ENCODE peak calls at places on chromosomes 13 and 19, in nine cellular contexts. F, T, A, B, P, U, W, K and D are unnamed samples.

GRCh38 chr13:29520671-29521070 is 74.8 kb downstream of the SLC7A1 start:
- DNase-seq in T (no peak), W (no peak), F (no peak), P (no peak), U (no peak), A (no peak), K (peak; percentile 73), B (no peak), D (peak; percentile 52)

GRCh38 chr19:32363632-32364031 is 18.2 kb downstream of the ZNF507 start:
- DNase-seq in U (no peak), B (no peak), W (no peak), K (no peak), F (no peak), T (no peak), P (no peak), A (no peak), D (no peak)

GRCh38 chr19:51524661-51525264 is 6.7 kb downstream of the SIGLEC6 start:
- DNase-seq in W (no peak), P (no peak), B (no peak), A (no peak), U (no peak), K (no peak), T (no peak), F (no peak), D (no peak)

GRCh38 chr19:28980236-28980868 is 232.6 kb downstream of the UQCRFS1 start:
- DNase-seq in U (no peak), B (no peak), P (no peak), T (no peak), F (no peak), W (no peak), A (no peak), K (no peak), D (no peak)

GRCh38 chr19:50427997-50428425 is 4.7 kb upstream of the MYBPC2 start:
- DNase-seq in T (peak; percentile 96), P (peak; percentile 96), F (peak; percentile 64), W (peak; percentile 86), A (peak; percentile 62), U (no peak), K (no peak), B (peak; percentile 85), D (peak; percentile 30)

GRCh38 chr13:36358352-36358751 is 12.2 kb upstream of the SPART start:
- DNase-seq in T (no peak), U (no peak), B (no peak), F (no peak), P (no peak), W (no peak), A (no peak), K (no peak), D (no peak)

GRCh38 chr13:69199664-69200063 is 908.0 kb upstream of the ATXN8OS start:
- DNase-seq in F (no peak), P (no peak), U (no peak), A (no peak), W (no peak), T (no peak), K (no peak), B (no peak), D (no peak)

GRCh38 chr19:58024661-58025060 is 9.2 kb upstream of the ZSCAN1 start:
- DNase-seq in P (no peak), W (no peak), A (no peak), T (no peak), U (no peak), F (no peak), K (no peak), B (no peak), D (no peak)

GRCh38 chr13:77521194-77521593 is 14.3 kb upstream of the SCEL start:
- DNase-seq in U (no peak), A (no peak), K (no peak), P (no peak), W (no peak), F (no peak), T (no peak), B (no peak), D (peak; percentile 97)

GRCh38 chr19:33293255-33294057 is 8.9 kb downstream of the CEBPA start:
- DNase-seq in T (peak; percentile 74), A (no peak), B (no peak), W (peak; percentile 46), F (no peak), U (no peak), K (peak; percentile 69), P (peak; percentile 71), D (peak; percentile 89)

GRCh38 chr13:65808061-65808460 is 1422.1 kb downstream of the PCDH9 start:
- DNase-seq in T (no peak), F (no peak), U (no peak), P (no peak), K (no peak), B (no peak), W (no peak), A (no peak), D (no peak)

GRCh38 chr13:76711515-76712182 is 174.6 kb downstream of the KCTD12 start:
- DNase-seq in K (peak; percentile 91), A (no peak), P (no peak), B (no peak), F (no peak), W (peak; percentile 15), U (no peak), T (peak; percentile 26), D (peak; percentile 44)

GRCh38 chr13:25571237-25571636 is 199.5 kb downstream of the ATP8A2 start:
- DNase-seq in T (no peak), K (no peak), P (no peak), U (no peak), F (no peak), W (no peak), B (no peak), A (no peak), D (no peak)
- TF ChIP-seq CTCF in T (no peak), K (no peak), P (no peak), U (no peak), F (no peak), W (no peak), B (no peak), A (no peak), D (no peak)

GRCh38 chr19:45952691-45953505 is 20.8 kb downstream of the NOVA2 start:
- DNase-seq in P (no peak), A (no peak), W (peak; percentile 47), K (no peak), U (peak; percentile 89), T (no peak), F (peak; percentile 63), B (peak; percentile 40), D (peak; percentile 25)
- H3K4me3 ChIP-seq in P (peak overlapping the region; percentile 18), A (peak overlapping the region; percentile 13), W (peak overlapping the region; percentile 22), K (peak overlapping the region; percentile 27), U (peak overlapping the region; percentile 34), T (peak overlapping the region; percentile 18), F (peak overlapping the region; percentile 35), B (peak overlapping the region; percentile 44), D (no peak overlapping the region)

DNA sequence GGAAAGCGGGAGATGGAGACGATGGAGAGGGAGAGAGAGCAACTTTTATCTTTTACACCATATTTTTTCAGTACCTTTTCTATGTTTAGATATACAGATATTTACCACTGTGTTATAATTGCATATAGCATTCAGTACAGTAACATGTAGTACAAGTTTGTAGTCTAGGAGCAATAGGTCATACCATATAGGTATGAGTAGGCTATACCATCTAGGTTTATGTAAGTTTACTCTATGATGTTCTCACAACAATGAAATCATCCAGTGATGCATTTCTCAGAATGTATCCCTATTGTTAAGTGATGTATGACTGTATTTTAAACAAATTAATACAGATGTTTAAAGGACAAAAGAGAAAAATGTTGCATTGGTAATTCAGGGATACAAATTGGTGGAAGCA is 136.1 kb downstream of the PDS5B start:
- DNase-seq in U (no peak), B (no peak), T (no peak), W (no peak), K (no peak), P (no peak), F (no peak), A (no peak), D (no peak)
- H3K36me3 ChIP-seq in U (no peaks in the 10 kb centered on the region), B (no peaks in the 10 kb centered on the region), T (peaks cover 3% of the 10 kb centered on the region), W (no peaks in the 10 kb centered on the region), K (no peaks in the 10 kb centered on the region), P (peaks cover 3% of the 10 kb centered on the region), F (no peaks in the 10 kb centered on the region), A (no peaks in the 10 kb centered on the region), D (no peaks in the 10 kb centered on the region)

GRCh38 chr13:100235311-100235901 is 146.5 kb downstream of the PCCA start:
- DNase-seq in U (peak; percentile 13), T (no peak), F (peak; percentile 31), W (no peak), A (no peak), P (no peak), K (peak; percentile 29), B (no peak), D (peak; percentile 55)
- TF ChIP-seq CTCF in U (peak; percentile 67), T (peak; percentile 58), F (peak; percentile 12), W (peak; percentile 55), A (peak; percentile 33), P (peak; percentile 56), K (peak; percentile 60), B (peak; percentile 68), D (peak; percentile 42)

DNA sequence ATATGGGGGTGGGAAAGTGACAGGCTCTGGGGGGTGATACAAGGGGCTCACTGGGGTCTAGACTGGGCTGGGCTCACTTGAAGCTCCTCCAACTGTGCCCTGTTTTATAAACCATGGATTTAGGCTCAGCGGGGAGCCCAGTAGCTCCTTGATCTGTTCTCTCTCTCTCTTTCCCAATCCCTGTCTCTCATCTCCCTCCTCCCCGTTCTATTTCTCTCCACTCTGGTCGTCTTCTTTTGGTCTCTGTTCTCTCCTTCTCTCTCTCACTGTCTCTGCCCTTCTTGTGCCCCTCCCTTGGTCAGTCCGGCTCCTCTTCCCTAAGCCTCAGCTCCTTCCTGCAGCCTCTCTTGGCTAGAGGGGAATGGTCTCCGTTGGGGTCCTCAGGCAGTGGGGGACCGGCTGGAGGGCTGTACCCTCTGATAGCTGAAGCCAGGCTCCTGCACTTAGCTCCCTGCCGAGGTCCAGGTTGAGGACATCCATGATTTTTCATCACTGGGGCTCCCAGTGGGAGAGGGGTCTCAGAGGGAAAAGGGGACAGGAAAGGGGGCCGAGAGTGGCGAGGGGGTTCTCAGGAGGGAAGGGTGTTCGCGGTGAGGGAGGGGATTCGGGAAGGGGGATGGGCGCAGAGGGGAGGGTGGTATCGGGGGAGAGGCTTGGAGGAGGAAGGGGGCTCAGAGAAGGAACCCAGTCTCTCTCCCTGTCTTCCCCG is 8.5 kb downstream of the UNC13A start:
- DNase-seq in P (no peak), B (no peak), U (no peak), W (no peak), A (no peak), F (no peak), K (no peak), T (no peak), D (no peak)
- H3K4me3 ChIP-seq in P (peak overlapping the region; percentile 36), B (peak overlapping the region; percentile 60), U (peak overlapping the region; percentile 30), W (peak overlapping the region; percentile 53), A (peak overlapping the region; percentile 20), F (no peak overlapping the region), K (peak overlapping the region; percentile 30), T (peak overlapping the region; percentile 36), D (no peak overlapping the region)

GRCh38 chr13:40273173-40274000 is 393.1 kb downstream of the FOXO1 start:
- DNase-seq in U (no peak), F (no peak), T (no peak), B (no peak), K (no peak), A (no peak), P (no peak), W (no peak), D (no peak)
- H3K36me3 ChIP-seq in U (no peaks in the 10 kb centered on the region), F (no peaks in the 10 kb centered on the region), T (no peaks in the 10 kb centered on the region), B (no peaks in the 10 kb centered on the region), K (no peaks in the 10 kb centered on the region), A (no peaks in the 10 kb centered on the region), P (no peaks in the 10 kb centered on the region), W (no peaks in the 10 kb centered on the region), D (no peaks in the 10 kb centered on the region)